ENCODE peak calls at places on chromosome 3, in eight cellular contexts. V is BJ; Z is GM13976; C is transverse colon; L is NCI-H1048; X is NCI-H187; Y is activated naive CD4-positive, alpha-beta T cell treated with anti-CD3 and anti-CD28 coated beads, Interleukin-2, amount 10 ng/mL, durations not matched to agents 7 days and 5 days; T is stimulated activated CD8-positive, alpha-beta memory T cell treated with anti-CD3 and anti-CD28 coated beads, Interleukin-15, amount 100 ng/mL, for 1 hour. O is an unnamed sample.

GRCh38 chr3:24365168-24365567 is 129.5 kb downstream of the THRB start:
- DNase-seq in V (peak; percentile 64), Z (no peak), C (peak; percentile 63), L (no peak), X (no peak), Y (no peak), T (no peak), O (no peak)

GRCh38 chr3:12758025-12758830 is 831 bp downstream of the TMEM40 start:
- DNase-seq in V (peak; percentile 26), Z (peak; percentile 72), C (no peak), L (no peak), X (no peak), Y (no peak), T (no peak), O (peak; percentile 66)

GRCh38 chr3:141905129-141905528 is 28.7 kb downstream of the ATP1B3 start:
- DNase-seq in V (no peak), Z (no peak), C (no peak), L (no peak), X (no peak), Y (no peak), T (no peak), O (no peak)

GRCh38 chr3:12454808-12455121 is 29.5 kb upstream of the TSEN2 start:
- DNase-seq in V (no peak), Z (no peak), C (no peak), L (no peak), X (no peak), Y (no peak), T (no peak), O (no peak)

GRCh38 chr3:122350814-122351418 is 25.9 kb downstream of the CSTA start:
- DNase-seq in V (peak; percentile 16), Z (no peak), C (peak; percentile 46), L (no peak), X (no peak), Y (no peak), T (no peak), O (no peak)

GRCh38 chr3:114207768-114208167 is 28.9 kb upstream of the DRD3 start:
- DNase-seq in V (no peak), Z (no peak), C (no peak), L (no peak), X (no peak), Y (no peak), T (no peak), O (no peak)

GRCh38 chr3:158841387-158841786 is 39.5 kb downstream of the MFSD1 start:
- DNase-seq in V (no peak), Z (no peak), C (no peak), L (no peak), X (no peak), Y (no peak), T (no peak), O (no peak)

GRCh38 chr3:129845956-129846355 is 47.6 kb downstream of the TMCC1 start:
- DNase-seq in V (no peak), Z (no peak), C (no peak), L (no peak), X (no peak), Y (no peak), T (no peak), O (no peak)

GRCh38 chr3:24020036-24020691 is 75.1 kb downstream of the NR1D2 start:
- DNase-seq in V (no peak), Z (no peak), C (no peak), L (no peak), X (no peak), Y (no peak), T (no peak), O (no peak)

GRCh38 chr3:12158387-12159226 is at the start of gene TIMP4:
- DNase-seq in V (no peak), Z (no peak), C (peak; percentile 59), L (no peak), X (no peak), Y (no peak), T (no peak), O (peak; percentile 18)

O was measured in testis.